ENCODE peak calls at places on chromosomes 5 and 9, in ten cellular contexts. Y is GM20000, M is left ventricle myocardium inferior, P is HepG2, Q is SK-N-SH, G is lower lobe of right lung, K is WTC11, J is nephron progenitor cell, U is activated B cell treated with CpG ODN at 0.5 μM for 24 hours, D is mammary epithelial cell. X is an unnamed sample.
A peak's percentile ranks its signal among the peaks of the same experiment; 100 is the strongest.

GRCh38 chr5:566636-567309 is 42.5 kb upstream of the SLC9A3 start:
- DNase-seq in D (no peak), U (no peak), M (no peak), Y (no peak), P (no peak), Q (no peak), J (no peak), K (no peak), G (no peak), X (no peak)

GRCh38 chr5:135950611-135951010 is 4.2 kb downstream of the LECT2 start:
- DNase-seq in Y (no peak), Q (no peak), J (no peak), U (no peak), D (no peak), G (no peak), P (no peak), M (no peak), K (no peak), X (no peak)

GRCh38 chr9:131721096-131721495 is 18.8 kb downstream of the RAPGEF1 start:
- DNase-seq in Q (no peak), D (no peak), P (no peak), M (no peak), K (no peak), U (no peak), J (no peak), G (no peak), Y (no peak), X (no peak)

GRCh38 chr9:11893331-11893730 is 799.9 kb upstream of the TYRP1 start:
- DNase-seq in Q (no peak), K (no peak), G (no peak), Y (no peak), D (no peak), M (no peak), P (no peak), U (no peak), J (no peak), X (no peak)

GRCh38 chr9:111957856-111958631 is 61.4 kb downstream of the UGCG start:
- DNase-seq in P (no peak), M (no peak), Q (no peak), D (peak; percentile 96), Y (no peak), G (no peak), U (no peak), J (no peak), K (no peak), X (no peak)

GRCh38 chr5:69527128-69527745 is 32.8 kb upstream of the GTF2H2C start:
- DNase-seq in G (no peak), M (no peak), U (no peak), Q (no peak), J (no peak), Y (no peak), K (no peak), P (no peak), D (no peak), X (no peak)

GRCh38 chr5:35922468-35922867 is 16.0 kb downstream of the CAPSL start:
- DNase-seq in J (no peak), U (no peak), D (no peak), Y (no peak), M (no peak), K (no peak), Q (no peak), P (no peak), G (no peak), X (no peak)

GRCh38 chr9:4706971-4707622 is 27.7 kb downstream of the CDC37L1 start:
- DNase-seq in D (no peak), Y (no peak), J (no peak), P (no peak), K (no peak), G (no peak), M (no peak), Q (no peak), U (no peak), X (no peak)

GRCh38 chr5:106521701-106522100 is 1149.0 kb downstream of the EFNA5 start:
- DNase-seq in J (no peak), D (peak; percentile 57), G (no peak), Q (no peak), U (no peak), Y (no peak), P (no peak), M (no peak), K (no peak), X (no peak)

GRCh38 chr9:5851445-5851844 is 18.5 kb upstream of the ERMP1 start:
- DNase-seq in M (no peak), Q (no peak), J (no peak), K (no peak), Y (peak; percentile 72), P (no peak), D (peak; percentile 97), G (no peak), U (no peak), X (no peak)

GRCh38 chr5:150945947-150946346 is 41.2 kb upstream of the ZNF300 start:
- DNase-seq in Q (peak; percentile 14), P (no peak), D (no peak), Y (no peak), K (no peak), M (no peak), G (no peak), U (no peak), J (no peak), X (no peak)

GRCh38 chr9:69981686-69982450 is 61.8 kb upstream of the MAMDC2 start:
- DNase-seq in D (no peak), U (no peak), J (no peak), P (no peak), G (no peak), M (no peak), Q (no peak), K (no peak), Y (no peak), X (no peak)

GRCh38 chr5:35313296-35313695 is 83.0 kb upstream of the PRLR start:
- DNase-seq in G (no peak), K (no peak), J (no peak), Q (no peak), M (no peak), D (peak; percentile 67), P (no peak), Y (no peak), U (no peak), X (no peak)

GRCh38 chr5:133782736-133783135 is 170.4 kb upstream of the FSTL4 start:
- DNase-seq in Q (no peak), D (no peak), U (no peak), Y (no peak), K (no peak), J (no peak), M (no peak), G (no peak), P (no peak), X (no peak)

GRCh38 chr9:91156451-91157234 is 205.1 kb downstream of the AUH start:
- DNase-seq in P (no peak), U (no peak), J (no peak), Y (no peak), K (no peak), Q (no peak), M (no peak), G (no peak), D (no peak), X (no peak)

GRCh38 chr5:126280343-126280742 is 142.9 kb upstream of the GRAMD2B start:
- DNase-seq in D (no peak), M (peak; percentile 22), G (no peak), Q (no peak), Y (no peak), P (no peak), J (no peak), U (no peak), K (no peak), X (no peak)

GRCh38 chr5:112276996-112277395 is 142.1 kb downstream of the EPB41L4A start:
- DNase-seq in Y (no peak), J (no peak), P (no peak), U (no peak), M (no peak), Q (peak; percentile 30), K (peak; percentile 20), G (no peak), D (no peak), X (no peak)

GRCh38 chr5:154359222-154359583 is 86.6 kb upstream of the SAP30L start:
- DNase-seq in D (no peak), P (no peak), J (peak; percentile 58), Q (peak; percentile 48), K (no peak), U (no peak), Y (no peak), G (no peak), M (no peak), X (no peak)
- TF ChIP-seq CTCF in D (no peak), P (no peak), J (no peak), Q (no peak), K (no peak), U (no peak), Y (no peak), G (no peak), M (no peak), X (no peak)

GRCh38 chr9:92726971-92727715 is 37.5 kb downstream of the BICD2 start:
- DNase-seq in K (no peak), U (peak; percentile 11), M (peak; percentile 52), P (no peak), J (peak; percentile 36), G (no peak), Q (no peak), Y (no peak), D (no peak), X (no peak)

GRCh38 chr9:92727716-92728700 is 36.6 kb downstream of the BICD2 start:
- DNase-seq in J (no peak), G (no peak), U (peak; percentile 10), M (no peak), K (no peak), D (no peak), P (no peak), Q (no peak), Y (no peak), X (no peak)

GRCh38 chr9:92729735-92730155 is 34.9 kb downstream of the BICD2 start:
- DNase-seq in Q (no peak), M (no peak), G (no peak), J (no peak), Y (no peak), U (no peak), P (no peak), K (no peak), D (no peak), X (no peak)

GRCh38 chr9:92730897-92731296 is 33.7 kb downstream of the BICD2 start:
- DNase-seq in P (no peak), Y (no peak), U (no peak), M (no peak), Q (no peak), K (peak; percentile 8), D (no peak), G (no peak), J (no peak), X (no peak)

GRCh38 chr9:92728831-92729734 is 35.5 kb downstream of the BICD2 start:
- DNase-seq in P (peak; percentile 16), Y (peak; percentile 73), Q (peak; percentile 77), K (no peak), M (no peak), G (no peak), J (peak; percentile 30), U (peak; percentile 40), D (no peak), X (no peak)
- TF ChIP-seq CTCF in P (peak; percentile 65), Y (peak; percentile 48), Q (peak; percentile 39), K (no peak), M (peak; percentile 77), G (peak; percentile 50), J (no peak), U (no peak), D (peak; percentile 46), X (peak; percentile 24)

GRCh38 chr9:1032181-1032580 is 18.0 kb upstream of the DMRT2 start:
- DNase-seq in M (no peak), Y (no peak), D (no peak), P (no peak), G (no peak), K (no peak), U (no peak), J (no peak), Q (no peak), X (no peak)
- TF ChIP-seq CTCF in M (no peak), Y (no peak), D (no peak), P (no peak), G (no peak), K (no peak), U (no peak), J (no peak), Q (no peak), X (no peak)

GRCh38 chr5:88480766-88481499 is 212.3 kb upstream of the TMEM161B start:
- DNase-seq in K (no peak), J (no peak), Q (no peak), G (no peak), M (no peak), D (no peak), U (no peak), Y (no peak), P (no peak), X (no peak)
- TF ChIP-seq CTCF in K (no peak), J (no peak), Q (no peak), G (no peak), M (no peak), D (no peak), U (no peak), Y (no peak), P (no peak), X (no peak)